ENCODE peak calls at places on chromosomes 1 and 21, in six cellular contexts. One of them, this sample, is unnamed.

GRCh38 chr1:167950569-167950968 is 13.7 kb upstream of the MPC2 start:
- DNase-seq in H9: no peak
- DNase-seq in H1: no peak
- DNase-seq in esophagus muscularis mucosa: no peak
- DNase-seq in AG04450: no peak
- DNase-seq in kidney: no peak
- DNase-seq in this sample: no peak

GRCh38 chr1:226995064-226995965 is 55.2 kb downstream of the COQ8A start:
- DNase-seq in AG04450: no peak
- DNase-seq in H1: peak
- DNase-seq in kidney: no peak
- DNase-seq in esophagus muscularis mucosa: no peak
- DNase-seq in H9: peak
- DNase-seq in this sample: no peak

GRCh38 chr1:119048624-119049404 is 60.7 kb upstream of the TBX15 start:
- DNase-seq in esophagus muscularis mucosa: no peak
- DNase-seq in H9: no peak
- DNase-seq in H1: no peak
- DNase-seq in AG04450: no peak
- DNase-seq in kidney: no peak
- DNase-seq in this sample: no peak

GRCh38 chr1:237235080-237235479 is 193.1 kb downstream of the RYR2 start:
- DNase-seq in H1: no peak
- DNase-seq in H9: no peak
- DNase-seq in AG04450: no peak
- DNase-seq in esophagus muscularis mucosa: no peak
- DNase-seq in kidney: no peak
- DNase-seq in this sample: no peak

GRCh38 chr1:148315081-148315811 is 163.2 kb upstream of the NBPF11 start:
- DNase-seq in esophagus muscularis mucosa: peak
- DNase-seq in H9: no peak
- DNase-seq in AG04450: no peak
- DNase-seq in kidney: no peak
- DNase-seq in H1: no peak
- DNase-seq in this sample: no peak

GRCh38 chr21:43853851-43854772 is 10.9 kb upstream of the AGPAT3 start:
- DNase-seq in H9: no peak
- DNase-seq in H1: no peak
- DNase-seq in kidney: no peak
- DNase-seq in esophagus muscularis mucosa: no peak
- DNase-seq in AG04450: no peak
- DNase-seq in this sample: no peak

GRCh38 chr1:108747128-108747827 is 804 bp downstream of the STXBP3 start:
- DNase-seq in H9: peak
- DNase-seq in H1: peak
- DNase-seq in esophagus muscularis mucosa: peak
- DNase-seq in AG04450: peak
- DNase-seq in kidney: peak
- DNase-seq in this sample: peak

GRCh38 chr21:35048183-35048601 is 910 bp downstream of the RUNX1 start:
- DNase-seq in H1: no peak
- DNase-seq in esophagus muscularis mucosa: peak
- DNase-seq in H9: no peak
- DNase-seq in AG04450: no peak
- DNase-seq in kidney: peak
- DNase-seq in this sample: no peak

GRCh38 chr1:58885998-58886397 is 102.2 kb upstream of the JUN start:
- DNase-seq in AG04450: no peak
- DNase-seq in kidney: no peak
- DNase-seq in esophagus muscularis mucosa: no peak
- DNase-seq in H9: no peak
- DNase-seq in H1: no peak
- DNase-seq in this sample: no peak

GRCh38 chr21:28156590-28156989 is 836.1 kb downstream of the LTN1 start:
- DNase-seq in H9: no peak
- DNase-seq in AG04450: no peak
- DNase-seq in esophagus muscularis mucosa: no peak
- DNase-seq in kidney: no peak
- DNase-seq in H1: no peak
- DNase-seq in this sample: no peak

GRCh38 chr1:229506633-229507032 is 1.5 kb downstream of the NUP133 start:
- DNase-seq in H1: no peak
- DNase-seq in esophagus muscularis mucosa: no peak
- DNase-seq in kidney: no peak
- DNase-seq in H9: no peak
- DNase-seq in AG04450: no peak
- DNase-seq in this sample: no peak

GRCh38 chr1:7375329-7375728 is 395.8 kb upstream of the VAMP3 start:
- DNase-seq in H1: no peak
- DNase-seq in esophagus muscularis mucosa: no peak
- DNase-seq in kidney: no peak
- DNase-seq in AG04450: no peak
- DNase-seq in H9: no peak
- DNase-seq in this sample: no peak

GRCh38 chr1:186236921-186237320 is 138.1 kb downstream of the TPR start:
- DNase-seq in kidney: no peak
- DNase-seq in H9: no peak
- DNase-seq in AG04450: peak
- DNase-seq in esophagus muscularis mucosa: no peak
- DNase-seq in H1: no peak
- DNase-seq in this sample: no peak

GRCh38 chr1:3093928-3094626 is 25.1 kb downstream of the PRDM16 start:
- DNase-seq in AG04450: no peak
- DNase-seq in H1: no peak
- DNase-seq in esophagus muscularis mucosa: no peak
- DNase-seq in H9: no peak
- DNase-seq in kidney: no peak
- DNase-seq in this sample: no peak

GRCh38 chr1:168379110-168379860 is 98.6 kb downstream of the TBX19 start:
- DNase-seq in kidney: no peak
- DNase-seq in H1: no peak
- DNase-seq in esophagus muscularis mucosa: no peak
- DNase-seq in H9: no peak
- DNase-seq in AG04450: no peak
- DNase-seq in this sample: no peak

GRCh38 chr21:38380391-38381137 is 117.7 kb downstream of the ERG start:
- DNase-seq in H1: no peak
- DNase-seq in H9: no peak
- DNase-seq in esophagus muscularis mucosa: no peak
- DNase-seq in kidney: no peak
- DNase-seq in AG04450: no peak
- DNase-seq in this sample: no peak

GRCh38 chr1:151989131-151989868 is 4.4 kb downstream of the S100A10 start:
- DNase-seq in esophagus muscularis mucosa: no peak
- DNase-seq in kidney: peak
- DNase-seq in AG04450: no peak
- DNase-seq in H1: no peak
- DNase-seq in H9: no peak
- DNase-seq in this sample: no peak

GRCh38 chr1:17979815-17980214 is 127.8 kb upstream of the IGSF21 start:
- DNase-seq in H9: peak
- DNase-seq in esophagus muscularis mucosa: no peak
- DNase-seq in kidney: no peak
- DNase-seq in AG04450: no peak
- DNase-seq in H1: no peak
- DNase-seq in this sample: no peak

GRCh38 chr1:7325254-7325653 is 445.8 kb upstream of the VAMP3 start:
- DNase-seq in H9: peak
- DNase-seq in H1: peak
- DNase-seq in kidney: no peak
- DNase-seq in esophagus muscularis mucosa: no peak
- DNase-seq in AG04450: no peak
- DNase-seq in this sample: no peak

GRCh38 chr1:204356997-204357396 is 2.7 kb downstream of the PLEKHA6 start:
- DNase-seq in esophagus muscularis mucosa: no peak
- DNase-seq in H1: no peak
- DNase-seq in H9: no peak
- DNase-seq in kidney: no peak
- DNase-seq in AG04450: no peak
- DNase-seq in this sample: no peak

GRCh38 chr1:206808615-206809014 is 36.3 kb upstream of the IL10 start:
- DNase-seq in esophagus muscularis mucosa: no peak
- DNase-seq in AG04450: no peak
- DNase-seq in H9: peak
- DNase-seq in kidney: no peak
- DNase-seq in H1: no peak
- DNase-seq in this sample: peak
- TF ChIP-seq CTCF in esophagus muscularis mucosa: peak
- TF ChIP-seq CTCF in AG04450: peak
- TF ChIP-seq CTCF in H9: peak
- TF ChIP-seq CTCF in kidney: peak
- TF ChIP-seq CTCF in H1: peak
- TF ChIP-seq CTCF in this sample: peak

DNA sequence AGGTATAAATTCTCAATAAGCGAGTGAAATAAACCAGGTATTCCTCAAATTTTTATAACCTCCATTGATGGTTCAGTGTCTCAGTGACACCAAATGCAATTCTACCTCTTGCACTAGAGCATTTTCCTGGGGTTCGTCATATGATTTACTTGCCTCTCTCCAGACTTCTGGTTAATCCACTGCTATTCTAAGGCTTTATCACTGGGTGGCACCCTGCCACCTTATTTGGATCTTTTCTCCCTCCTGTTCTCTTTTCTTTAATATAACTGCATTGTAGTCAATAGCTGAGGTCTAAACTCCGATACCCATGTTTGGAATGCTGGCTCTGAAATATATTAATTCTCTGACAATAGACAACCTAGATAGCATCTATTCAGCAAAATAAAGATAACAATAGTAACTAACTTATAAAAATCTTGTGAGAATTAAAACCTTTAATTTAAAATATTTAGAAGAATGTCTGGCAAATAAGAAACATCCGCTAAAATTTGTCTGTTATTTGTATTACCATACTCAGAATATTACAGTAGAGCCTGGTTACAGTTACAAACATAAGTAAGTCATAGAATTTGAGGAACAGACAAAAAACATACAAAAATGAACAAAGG is 436.4 kb downstream of the PLA2G4A start:
- DNase-seq in kidney: no peak
- DNase-seq in H9: peak
- DNase-seq in esophagus muscularis mucosa: no peak
- DNase-seq in H1: no peak
- DNase-seq in AG04450: peak
- DNase-seq in this sample: peak
- TF ChIP-seq CTCF in kidney: no peak
- TF ChIP-seq CTCF in H9: peak
- TF ChIP-seq CTCF in esophagus muscularis mucosa: no peak
- TF ChIP-seq CTCF in H1: no peak
- TF ChIP-seq CTCF in AG04450: peak
- TF ChIP-seq CTCF in this sample: peak

GRCh38 chr1:83497563-83497962 is 501.4 kb downstream of the TTLL7 start:
- DNase-seq in AG04450: no peak
- DNase-seq in kidney: no peak
- DNase-seq in H1: no peak
- DNase-seq in H9: peak
- DNase-seq in esophagus muscularis mucosa: no peak
- DNase-seq in this sample: no peak
- TF ChIP-seq CTCF in AG04450: no peak
- TF ChIP-seq CTCF in kidney: no peak
- TF ChIP-seq CTCF in H1: no peak
- TF ChIP-seq CTCF in H9: peak
- TF ChIP-seq CTCF in esophagus muscularis mucosa: no peak
- TF ChIP-seq CTCF in this sample: peak

DNA sequence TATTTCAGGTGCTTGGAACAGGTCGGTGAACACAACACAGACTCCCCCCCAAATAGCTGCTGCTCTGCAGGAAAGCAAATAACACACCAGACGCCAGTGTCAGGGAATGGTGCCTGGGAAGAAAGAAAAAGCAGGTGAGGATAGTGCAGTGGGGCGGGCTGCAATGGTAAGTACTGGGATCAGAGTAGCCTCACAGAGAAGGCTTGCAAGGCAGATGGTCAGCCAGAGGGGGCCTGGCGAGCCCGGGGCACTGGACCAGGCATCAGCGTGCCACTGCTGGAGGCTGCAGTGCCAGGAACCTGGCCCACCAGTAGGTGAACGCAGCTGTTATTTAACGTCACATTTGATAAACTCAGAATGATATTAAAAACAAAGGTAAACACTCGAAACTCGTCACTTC is 60.0 kb downstream of the POFUT2 start:
- DNase-seq in kidney: no peak
- DNase-seq in H1: no peak
- DNase-seq in esophagus muscularis mucosa: no peak
- DNase-seq in H9: no peak
- DNase-seq in AG04450: no peak
- DNase-seq in this sample: no peak
- TF ChIP-seq CTCF in kidney: no peak
- TF ChIP-seq CTCF in H1: peak
- TF ChIP-seq CTCF in esophagus muscularis mucosa: no peak
- TF ChIP-seq CTCF in H9: no peak
- TF ChIP-seq CTCF in AG04450: no peak
- TF ChIP-seq CTCF in this sample: no peak

GRCh38 chr1:177256153-177256814 is 85.5 kb downstream of the BRINP2 start:
- DNase-seq in esophagus muscularis mucosa: no peak
- DNase-seq in kidney: peak
- DNase-seq in H9: peak
- DNase-seq in AG04450: peak
- DNase-seq in H1: peak
- DNase-seq in this sample: peak
- TF ChIP-seq CTCF in esophagus muscularis mucosa: peak
- TF ChIP-seq CTCF in kidney: peak
- TF ChIP-seq CTCF in H9: peak
- TF ChIP-seq CTCF in AG04450: peak
- TF ChIP-seq CTCF in H1: peak
- TF ChIP-seq CTCF in this sample: peak

This sample was measured in progenitor cell of endocrine pancreas.